ENCODE peak calls at places on chromosomes 12 and 14, in four cellular contexts. U is AG04450, G is A549, H is A673. Q is an unnamed sample.
A peak's percentile ranks its signal among the peaks of the same experiment; 100 is the strongest.

GRCh38 chr14:100476012-100476822 is 111.0 kb downstream of the BEGAIN start:
- DNase-seq in U (peak; percentile 76), G (peak; percentile 91), H (no peak), Q (peak; percentile 51)

GRCh38 chr12:29783773-29784666 is at the start of gene TMTC1:
- DNase-seq in U (no peak), G (no peak), H (peak; percentile 54), Q (peak; percentile 46)

GRCh38 chr14:103290494-103290893 is 43.5 kb upstream of the EIF5 start:
- DNase-seq in U (no peak), G (no peak), H (no peak), Q (no peak)

GRCh38 chr12:124365726-124366430 is 71.0 kb downstream of the RFLNA start:
- DNase-seq in U (no peak), G (no peak), H (no peak), Q (no peak)

GRCh38 chr12:97426485-97427116 is 36.0 kb upstream of the RMST start:
- DNase-seq in U (no peak), G (no peak), H (no peak), Q (no peak)

GRCh38 chr14:68792022-68792829 is 641 bp downstream of the ZFP36L1 start:
- DNase-seq in U (no peak), G (peak; percentile 38), H (peak; percentile 40), Q (no peak)

GRCh38 chr12:92467886-92468285 is 234.9 kb upstream of the PLEKHG7 start:
- DNase-seq in U (no peak), G (peak; percentile 13), H (no peak), Q (peak; percentile 20)

GRCh38 chr14:26856832-26857508 is 259.1 kb upstream of the NOVA1 start:
- DNase-seq in U (no peak), G (no peak), H (no peak), Q (peak; percentile 47)

GRCh38 chr12:75944097-75944904 is 87.3 kb downstream of the PHLDA1 start:
- DNase-seq in U (peak; percentile 55), G (peak; percentile 94), H (peak; percentile 91), Q (peak; percentile 90)

GRCh38 chr12:70692681-70693288 is 55.6 kb upstream of the PTPRB start:
- DNase-seq in U (no peak), G (peak; percentile 16), H (peak; percentile 18), Q (peak; percentile 68)

GRCh38 chr14:54252072-54252730 is 144.6 kb upstream of the CDKN3 start:
- DNase-seq in U (peak; percentile 15), G (peak; percentile 63), H (no peak), Q (peak; percentile 77)

GRCh38 chr14:75489480-75489837 is 32.8 kb upstream of the BATF start:
- DNase-seq in U (no peak), G (no peak), H (no peak), Q (no peak)

GRCh38 chr14:104421892-104422291 is 157.7 kb upstream of the C14orf180 start:
- DNase-seq in U (no peak), G (no peak), H (no peak), Q (no peak)

GRCh38 chr12:49400304-49400703 is 33.0 kb downstream of the SPATS2 start:
- DNase-seq in U (no peak), G (no peak), H (no peak), Q (no peak)

GRCh38 chr12:40469736-40470135 is 222.5 kb upstream of the CNTN1 start:
- DNase-seq in U (no peak), G (no peak), H (no peak), Q (no peak)

GRCh38 chr14:101442451-101442850 is 118.8 kb upstream of the DIO3 start:
- DNase-seq in U (no peak), G (no peak), H (no peak), Q (no peak)

GRCh38 chr12:32235251-32235650 is 128.6 kb downstream of the BICD1 start:
- DNase-seq in U (no peak), G (no peak), H (no peak), Q (no peak)

GRCh38 chr14:92654206-92654901 is 94.1 kb downstream of the LGMN start:
- DNase-seq in U (no peak), G (no peak), H (no peak), Q (no peak)

GRCh38 chr12:52872644-52873384 is 24.0 kb upstream of the KRT78 start:
- DNase-seq in U (no peak), G (peak; percentile 44), H (no peak), Q (no peak)

GRCh38 chr12:93015970-93016751 is 87.1 kb upstream of the EEA1 start:
- DNase-seq in U (no peak), G (no peak), H (no peak), Q (no peak)

GRCh38 chr14:23306412-23307145 is at the start of gene BCL2L2:
- DNase-seq in U (peak; percentile 70), G (peak; percentile 92), H (peak; percentile 92), Q (peak; percentile 84)

GRCh38 chr12:64216239-64216638 is 5.9 kb downstream of the KICS2 start:
- DNase-seq in U (no peak), G (no peak), H (no peak), Q (no peak)

GRCh38 chr14:102774391-102775153 is 2.7 kb upstream of the TRAF3 start:
- DNase-seq in U (no peak), G (peak; percentile 81), H (peak; percentile 84), Q (peak; percentile 83)

GRCh38 chr14:79758985-79759384 is 452.3 kb downstream of the DIO2 start:
- DNase-seq in U (no peak), G (no peak), H (no peak), Q (no peak)

GRCh38 chr12:94305293-94305957 is 154.2 kb downstream of the CEP83 start:
- DNase-seq in U (peak; percentile 62), G (no peak), H (no peak), Q (peak; percentile 56)

GRCh38 chr12:38880288-38880687 is 25.1 kb downstream of the CPNE8 start:
- DNase-seq in U (no peak), G (no peak), H (no peak), Q (no peak)

GRCh38 chr12:69987453-69988102 is 162.6 kb downstream of the MYRFL start:
- DNase-seq in U (peak; percentile 72), G (peak; percentile 76), H (peak; percentile 84), Q (peak; percentile 99)

GRCh38 chr14:72836085-72836484 is 57.8 kb downstream of the DPF3 start:
- DNase-seq in U (no peak), G (no peak), H (no peak), Q (no peak)

GRCh38 chr14:72830356-72830755 is 63.5 kb downstream of the DPF3 start:
- DNase-seq in U (no peak), G (no peak), H (no peak), Q (peak; percentile 11)

GRCh38 chr14:72828604-72829003 is 65.3 kb downstream of the DPF3 start:
- DNase-seq in U (no peak), G (no peak), H (no peak), Q (peak; percentile 46)

GRCh38 chr14:72826039-72826438 is 67.9 kb downstream of the DPF3 start:
- DNase-seq in U (no peak), G (no peak), H (no peak), Q (no peak)

GRCh38 chr14:72830786-72831583 is 62.9 kb downstream of the DPF3 start:
- DNase-seq in U (no peak), G (no peak), H (no peak), Q (peak; percentile 27)
- H3K4me3 ChIP-seq in U (no peak overlapping the region), G (no peak overlapping the region), H (no peak overlapping the region), Q (no peak overlapping the region)

GRCh38 chr14:59123975-59124374 is 64.5 kb upstream of the DAAM1 start:
- DNase-seq in U (no peak), G (peak; percentile 21), H (peak; percentile 27), Q (peak; percentile 58)
- TF ChIP-seq CTCF in U (peak; percentile 52), G (peak; percentile 57), H (peak; percentile 54), Q (peak; percentile 46)

GRCh38 chr14:40981247-40981646 is 625.4 kb upstream of the LRFN5 start:
- DNase-seq in U (no peak), G (no peak), H (no peak), Q (no peak)
- H3K4me3 ChIP-seq in U (no peak overlapping the region), G (no peak overlapping the region), H (no peak overlapping the region), Q (no peak overlapping the region)

DNA sequence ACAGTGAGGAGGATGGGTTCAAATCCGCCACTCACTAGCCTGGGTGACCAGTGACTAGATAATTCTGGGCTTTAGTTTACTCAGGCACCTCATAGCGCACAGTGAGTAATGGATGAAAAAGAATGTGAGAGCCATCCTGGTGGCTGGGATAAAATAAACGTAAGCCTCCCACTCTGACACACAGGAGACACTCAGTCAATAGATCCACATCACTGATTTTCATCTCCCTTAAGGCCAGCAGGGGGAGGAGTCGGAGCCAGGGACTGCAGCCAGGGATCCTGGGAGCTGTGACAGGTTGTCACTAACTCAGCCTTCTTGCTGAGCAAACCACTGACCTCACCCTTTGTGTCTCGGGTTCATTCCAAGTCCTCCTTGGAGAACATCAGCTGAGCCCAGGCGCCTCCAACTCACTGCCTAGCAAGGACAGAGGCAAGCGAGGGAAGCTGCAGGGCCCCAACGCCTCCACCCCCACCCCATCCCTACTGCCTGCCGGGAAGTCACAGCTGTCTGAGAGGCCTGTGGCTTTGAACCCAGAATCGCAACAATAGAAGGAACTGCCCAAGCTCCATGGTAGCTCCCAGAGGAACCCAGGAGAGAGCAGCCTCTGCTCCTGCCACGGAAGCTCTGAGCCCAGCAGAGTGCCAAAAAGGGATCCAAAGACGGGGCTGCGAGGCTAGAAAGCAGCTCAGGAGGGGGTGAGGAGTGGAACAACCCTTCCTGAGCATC is 30.7 kb downstream of the PXN start:
- DNase-seq in U (peak; percentile 70), G (peak; percentile 96), H (peak; percentile 88), Q (peak; percentile 99)
- TF ChIP-seq CTCF in U (peak; percentile 57), G (peak; percentile 39), H (peak; percentile 62), Q (peak; percentile 52)

GRCh38 chr12:119594772-119595445 is 1.3 kb downstream of the TMEM233 start:
- DNase-seq in U (no peak), G (no peak), H (peak; percentile 70), Q (peak; percentile 40)

GRCh38 chr12:119598159-119598558 is 4.6 kb downstream of the TMEM233 start:
- DNase-seq in U (no peak), G (no peak), H (no peak), Q (no peak)

GRCh38 chr12:119593578-119594398 is at the start of gene TMEM233:
- DNase-seq in U (no peak), G (no peak), H (no peak), Q (peak; percentile 36)

GRCh38 chr12:119592232-119592631 is 1.3 kb upstream of the TMEM233 start:
- DNase-seq in U (no peak), G (no peak), H (no peak), Q (peak; percentile 64)

DNA sequence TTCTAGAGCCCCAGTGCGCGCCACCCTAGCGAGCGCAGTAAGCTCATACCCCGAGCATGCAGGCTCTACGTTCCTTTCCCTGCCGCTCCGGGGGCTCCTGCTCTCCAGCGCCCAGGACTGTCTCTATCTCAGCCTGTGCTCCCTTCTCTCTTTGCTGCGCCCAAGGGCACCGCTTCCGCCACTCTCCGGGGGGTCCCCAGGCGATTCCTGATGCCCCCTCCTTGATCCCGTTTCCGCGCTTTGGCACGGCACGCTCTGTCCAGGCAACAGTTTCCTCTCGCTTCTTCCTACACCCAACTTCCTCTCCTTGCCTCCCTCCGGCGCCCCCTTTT is 791 bp downstream of the TMEM233 start:
- DNase-seq in U (no peak), G (no peak), H (peak; percentile 60), Q (peak; percentile 35)
- H3K4me3 ChIP-seq in U (no peak overlapping the region), G (peak overlapping the region; percentile 35), H (peak overlapping the region; percentile 73), Q (peak overlapping the region; percentile 70)

DNA sequence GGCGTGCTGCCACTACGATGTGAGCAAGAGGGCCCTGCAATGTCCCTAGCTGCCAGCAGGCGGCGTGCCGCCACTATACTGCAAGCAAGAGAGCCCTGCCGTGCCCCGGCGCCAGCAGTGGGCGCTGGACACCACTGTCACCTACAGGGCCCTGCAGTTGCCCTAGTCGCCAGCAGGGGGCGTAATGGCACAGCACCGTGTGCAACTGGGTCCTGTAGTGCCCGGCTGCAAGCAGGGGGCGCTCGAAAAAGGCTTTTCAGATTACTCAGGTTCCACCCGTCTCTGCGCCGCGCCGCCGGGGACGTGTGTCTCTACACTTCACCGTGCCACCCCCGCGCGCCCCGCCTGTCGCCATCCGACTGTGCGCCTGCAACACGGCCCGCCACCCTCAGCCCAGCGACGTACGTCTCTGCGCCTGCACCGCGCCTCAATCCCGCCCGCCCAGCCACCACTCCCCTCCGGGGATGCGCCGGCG is 1356.9 kb downstream of the TMEM121 start:
- DNase-seq in U (no peak), G (peak; percentile 75), H (peak; percentile 53), Q (no peak)
- TF ChIP-seq CTCF in U (no peak), G (no peak), H (peak; percentile 63), Q (peak; percentile 44)

Q was measured in fibroblast of the aortic adventitia.